ENCODE peak calls at places on chromosomes 16 and 17, in seven cellular contexts. One of them, this sample, is unnamed.

GRCh38 chr17:31273511-31273910 is 23.5 kb downstream of the OMG start:
- DNase-seq in mammary epithelial cell: no peak
- DNase-seq in EH: no peak
- DNase-seq in AG08395: no peak
- DNase-seq in AG09309: no peak
- DNase-seq in NCI-H774: no peak
- DNase-seq in T-helper 1 cell: no peak
- DNase-seq in this sample: no peak

GRCh38 chr17:7587831-7588230 is 2.1 kb downstream of the SOX15 start:
- DNase-seq in mammary epithelial cell: peak
- DNase-seq in EH: peak
- DNase-seq in AG08395: no peak
- DNase-seq in AG09309: no peak
- DNase-seq in NCI-H774: no peak
- DNase-seq in T-helper 1 cell: no peak
- DNase-seq in this sample: no peak

GRCh38 chr16:71453051-71453450 is 9.0 kb downstream of the ZNF23 start:
- DNase-seq in mammary epithelial cell: no peak
- DNase-seq in EH: no peak
- DNase-seq in AG08395: no peak
- DNase-seq in AG09309: no peak
- DNase-seq in NCI-H774: no peak
- DNase-seq in T-helper 1 cell: no peak
- DNase-seq in this sample: no peak

GRCh38 chr17:32971171-32971570 is 20.5 kb upstream of the SPACA3 start:
- DNase-seq in mammary epithelial cell: peak
- DNase-seq in EH: peak
- DNase-seq in AG08395: no peak
- DNase-seq in AG09309: peak
- DNase-seq in NCI-H774: no peak
- DNase-seq in T-helper 1 cell: no peak
- DNase-seq in this sample: no peak

GRCh38 chr16:2507052-2507678 is 6.6 kb upstream of the ATP6V0C start:
- DNase-seq in mammary epithelial cell: no peak
- DNase-seq in EH: no peak
- DNase-seq in AG08395: no peak
- DNase-seq in AG09309: no peak
- DNase-seq in NCI-H774: no peak
- DNase-seq in T-helper 1 cell: no peak
- DNase-seq in this sample: no peak

GRCh38 chr16:20865420-20866126 is 34.6 kb downstream of the DCUN1D3 start:
- DNase-seq in mammary epithelial cell: peak
- DNase-seq in EH: peak
- DNase-seq in AG08395: peak
- DNase-seq in AG09309: no peak
- DNase-seq in NCI-H774: no peak
- DNase-seq in T-helper 1 cell: no peak
- DNase-seq in this sample: peak

GRCh38 chr17:37177234-37177633 is 198.6 kb upstream of the C17orf78 start:
- DNase-seq in mammary epithelial cell: peak
- DNase-seq in EH: no peak
- DNase-seq in AG08395: no peak
- DNase-seq in AG09309: no peak
- DNase-seq in NCI-H774: peak
- DNase-seq in T-helper 1 cell: no peak
- DNase-seq in this sample: no peak

GRCh38 chr16:85798901-85799496 is 345 bp downstream of the EMC8 start:
- DNase-seq in mammary epithelial cell: peak
- DNase-seq in EH: peak
- DNase-seq in AG08395: peak
- DNase-seq in AG09309: no peak
- DNase-seq in NCI-H774: no peak
- DNase-seq in T-helper 1 cell: no peak
- DNase-seq in this sample: no peak

GRCh38 chr17:27276653-27277156 is 17.2 kb upstream of the WSB1 start:
- DNase-seq in mammary epithelial cell: no peak
- DNase-seq in EH: no peak
- DNase-seq in AG08395: no peak
- DNase-seq in AG09309: no peak
- DNase-seq in NCI-H774: no peak
- DNase-seq in T-helper 1 cell: no peak
- DNase-seq in this sample: no peak

GRCh38 chr16:48206594-48207242 is 37.4 kb upstream of the LONP2 start:
- DNase-seq in mammary epithelial cell: peak
- DNase-seq in EH: peak
- DNase-seq in AG08395: no peak
- DNase-seq in AG09309: no peak
- DNase-seq in NCI-H774: no peak
- DNase-seq in T-helper 1 cell: no peak
- DNase-seq in this sample: peak

GRCh38 chr16:4200000-4200780 is 41.7 kb downstream of the SRL start:
- DNase-seq in mammary epithelial cell: peak
- DNase-seq in EH: peak
- DNase-seq in AG08395: peak
- DNase-seq in AG09309: no peak
- DNase-seq in NCI-H774: peak
- DNase-seq in T-helper 1 cell: no peak
- DNase-seq in this sample: no peak

GRCh38 chr16:66269631-66270332 is 96.7 kb upstream of the CDH5 start:
- DNase-seq in mammary epithelial cell: no peak
- DNase-seq in EH: no peak
- DNase-seq in AG08395: no peak
- DNase-seq in AG09309: no peak
- DNase-seq in NCI-H774: no peak
- DNase-seq in T-helper 1 cell: no peak
- DNase-seq in this sample: no peak